ENCODE peak calls at places on chromosome 2, in seven cellular contexts. One of them, this sample, is unnamed.

GRCh38 chr2:138455275-138455674 is 46.3 kb upstream of the SPOPL start:
- DNase-seq in foreskin fibroblast: no peak
- DNase-seq in activated CD4-positive, alpha-beta T cell treated with anti-CD3 and anti-CD28 coated beads for 48 hours: no peak
- DNase-seq in fibroblast of villous mesenchyme: no peak
- DNase-seq in mesenteric fat pad: no peak
- DNase-seq in body of pancreas: no peak
- DNase-seq in brain microvascular endothelial cell: no peak
- DNase-seq in this sample: no peak

GRCh38 chr2:168030862-168031624 is 216.4 kb downstream of the STK39 start:
- DNase-seq in foreskin fibroblast: peak; percentile 75
- DNase-seq in activated CD4-positive, alpha-beta T cell treated with anti-CD3 and anti-CD28 coated beads for 48 hours: peak; percentile 43
- DNase-seq in fibroblast of villous mesenchyme: peak; percentile 79
- DNase-seq in mesenteric fat pad: no peak
- DNase-seq in body of pancreas: no peak
- DNase-seq in brain microvascular endothelial cell: peak; percentile 76
- DNase-seq in this sample: peak; percentile 88

GRCh38 chr2:152706477-152707020 is 10.7 kb downstream of the PRPF40A start:
- DNase-seq in foreskin fibroblast: no peak
- DNase-seq in activated CD4-positive, alpha-beta T cell treated with anti-CD3 and anti-CD28 coated beads for 48 hours: no peak
- DNase-seq in fibroblast of villous mesenchyme: no peak
- DNase-seq in mesenteric fat pad: no peak
- DNase-seq in body of pancreas: no peak
- DNase-seq in brain microvascular endothelial cell: no peak
- DNase-seq in this sample: no peak

GRCh38 chr2:164737612-164738081 is 104.0 kb downstream of the COBLL1 start:
- DNase-seq in foreskin fibroblast: peak; percentile 80
- DNase-seq in activated CD4-positive, alpha-beta T cell treated with anti-CD3 and anti-CD28 coated beads for 48 hours: peak; percentile 16
- DNase-seq in fibroblast of villous mesenchyme: peak; percentile 74
- DNase-seq in mesenteric fat pad: no peak
- DNase-seq in body of pancreas: peak; percentile 78
- DNase-seq in brain microvascular endothelial cell: peak; percentile 53
- DNase-seq in this sample: peak; percentile 55

GRCh38 chr2:10188211-10188610 is 65.7 kb downstream of the RRM2 start:
- DNase-seq in foreskin fibroblast: peak; percentile 31
- DNase-seq in activated CD4-positive, alpha-beta T cell treated with anti-CD3 and anti-CD28 coated beads for 48 hours: no peak
- DNase-seq in fibroblast of villous mesenchyme: peak; percentile 33
- DNase-seq in mesenteric fat pad: no peak
- DNase-seq in body of pancreas: peak; percentile 28
- DNase-seq in brain microvascular endothelial cell: peak; percentile 32
- DNase-seq in this sample: peak; percentile 37

GRCh38 chr2:232211743-232212686 is 166.5 kb upstream of the ALPP start:
- DNase-seq in foreskin fibroblast: no peak
- DNase-seq in activated CD4-positive, alpha-beta T cell treated with anti-CD3 and anti-CD28 coated beads for 48 hours: no peak
- DNase-seq in fibroblast of villous mesenchyme: no peak
- DNase-seq in mesenteric fat pad: no peak
- DNase-seq in body of pancreas: no peak
- DNase-seq in brain microvascular endothelial cell: no peak
- DNase-seq in this sample: no peak

GRCh38 chr2:219991116-219991515 is 363.7 kb downstream of the SLC4A3 start:
- DNase-seq in foreskin fibroblast: no peak
- DNase-seq in activated CD4-positive, alpha-beta T cell treated with anti-CD3 and anti-CD28 coated beads for 48 hours: no peak
- DNase-seq in fibroblast of villous mesenchyme: no peak
- DNase-seq in mesenteric fat pad: no peak
- DNase-seq in body of pancreas: no peak
- DNase-seq in brain microvascular endothelial cell: no peak
- DNase-seq in this sample: no peak

GRCh38 chr2:8488001-8488738 is 193.7 kb upstream of the ID2 start:
- DNase-seq in foreskin fibroblast: no peak
- DNase-seq in activated CD4-positive, alpha-beta T cell treated with anti-CD3 and anti-CD28 coated beads for 48 hours: peak; percentile 73
- DNase-seq in fibroblast of villous mesenchyme: no peak
- DNase-seq in mesenteric fat pad: peak; percentile 35
- DNase-seq in body of pancreas: peak; percentile 23
- DNase-seq in brain microvascular endothelial cell: no peak
- DNase-seq in this sample: peak; percentile 72

GRCh38 chr2:160203422-160203821 is 3.4 kb upstream of the ITGB6 start:
- DNase-seq in foreskin fibroblast: no peak
- DNase-seq in activated CD4-positive, alpha-beta T cell treated with anti-CD3 and anti-CD28 coated beads for 48 hours: no peak
- DNase-seq in fibroblast of villous mesenchyme: no peak
- DNase-seq in mesenteric fat pad: no peak
- DNase-seq in body of pancreas: no peak
- DNase-seq in brain microvascular endothelial cell: no peak
- DNase-seq in this sample: no peak

GRCh38 chr2:162308747-162309503 is 9.6 kb downstream of the IFIH1 start:
- DNase-seq in foreskin fibroblast: no peak
- DNase-seq in activated CD4-positive, alpha-beta T cell treated with anti-CD3 and anti-CD28 coated beads for 48 hours: no peak
- DNase-seq in fibroblast of villous mesenchyme: no peak
- DNase-seq in mesenteric fat pad: no peak
- DNase-seq in body of pancreas: no peak
- DNase-seq in brain microvascular endothelial cell: no peak
- DNase-seq in this sample: no peak

This sample was measured in fibroblast of lung.